ENCODE peak calls at places on chromosomes 16 and 17, in eight cellular contexts. N, K, F, I, U, B, X and P are unnamed samples.

GRCh38 chr17:83136156-83136555 is 56.7 kb downstream of the METRNL start:
- DNase-seq in I (no peak), U (no peak), F (no peak), B (peak; percentile 25), K (peak; percentile 72), X (no peak), N (no peak), P (no peak)

GRCh38 chr17:73256220-73256619 is 5.5 kb downstream of the CPSF4L start:
- DNase-seq in I (no peak), X (no peak), F (no peak), B (no peak), K (no peak), N (no peak), U (no peak), P (no peak)

GRCh38 chr17:39196820-39197331 is 593 bp downstream of the CACNB1 start:
- DNase-seq in U (no peak), B (no peak), I (no peak), F (peak; percentile 46), X (peak; percentile 28), K (no peak), N (no peak), P (no peak)

GRCh38 chr17:7014995-7015586 is 2.7 kb downstream of the RNASEK start:
- DNase-seq in X (no peak), B (no peak), I (no peak), K (no peak), U (peak; percentile 75), N (no peak), F (no peak), P (no peak)

GRCh38 chr17:56358651-56359050 is 205.4 kb downstream of the ANKFN1 start:
- DNase-seq in F (no peak), X (no peak), U (no peak), N (no peak), I (no peak), K (no peak), B (no peak), P (no peak)

GRCh38 chr16:5058476-5058875 is 7.3 kb downstream of the C16orf89 start:
- DNase-seq in K (no peak), F (no peak), N (no peak), B (no peak), U (no peak), X (no peak), I (no peak), P (no peak)

GRCh38 chr17:45294506-45294905 is 22.3 kb downstream of the MAP3K14 start:
- DNase-seq in K (no peak), U (no peak), X (no peak), I (peak; percentile 58), N (peak; percentile 20), B (no peak), F (no peak), P (no peak)

GRCh38 chr17:63446981-63447687 is 1.0 kb upstream of the CYB561 start:
- DNase-seq in F (no peak), X (peak; percentile 59), I (peak; percentile 51), K (peak; percentile 91), U (peak; percentile 39), B (no peak), N (no peak), P (no peak)

GRCh38 chr16:75420987-75421819 is 12.1 kb downstream of the CFDP1 start:
- DNase-seq in N (peak; percentile 85), X (peak; percentile 86), I (peak; percentile 54), B (peak; percentile 84), K (peak; percentile 93), F (peak; percentile 73), U (peak; percentile 32), P (no peak)

GRCh38 chr17:2400474-2400866 is 390 bp downstream of the MNT start:
- DNase-seq in K (no peak), F (peak; percentile 56), B (peak; percentile 83), X (peak; percentile 64), I (peak; percentile 74), U (peak; percentile 62), N (peak; percentile 48), P (no peak)

DNA sequence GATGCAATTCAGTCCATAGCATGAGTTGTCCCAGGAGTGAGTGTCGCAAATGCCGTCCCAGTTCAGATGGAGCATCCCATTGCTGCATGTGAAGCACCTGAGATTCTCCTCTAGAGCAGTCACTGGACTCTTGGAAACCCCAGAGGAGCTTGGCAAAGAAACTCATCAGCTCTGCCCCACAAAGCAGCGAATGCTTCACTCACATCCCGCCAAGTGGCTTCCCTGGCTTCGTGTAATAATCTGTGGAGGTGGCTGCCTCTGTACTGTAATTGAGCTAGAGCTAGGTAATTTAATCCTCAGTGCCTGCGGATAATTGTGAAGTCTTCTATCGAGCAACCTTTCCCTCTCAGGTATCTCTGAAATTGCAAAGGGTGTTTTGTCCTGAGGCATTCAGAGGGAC is 107.1 kb downstream of the SNX29 start:
- DNase-seq in X (no peak), N (no peak), K (peak; percentile 50), U (no peak), I (no peak), B (peak; percentile 2), F (no peak), P (no peak)
- H3K4me3 ChIP-seq in X (no peak overlapping the region), N (no peak overlapping the region), K (no peak overlapping the region), U (no peak overlapping the region), I (no peak overlapping the region), B (no peak overlapping the region), F (no peak overlapping the region), P (no peak overlapping the region)

GRCh38 chr17:81390436-81391214 is 4.6 kb upstream of the BAHCC1 start:
- DNase-seq in B (no peak), N (no peak), K (no peak), I (no peak), U (no peak), X (no peak), F (peak; percentile 17), P (no peak)
- TF ChIP-seq CTCF in B (no peak), N (no peak), K (no peak), I (no peak), U (no peak), X (no peak), F (no peak), P (no peak)

GRCh38 chr16:27242868-27243590 is 25.5 kb downstream of the NSMCE1 start:
- DNase-seq in B (peak; percentile 73), X (no peak), K (peak; percentile 86), U (peak; percentile 45), N (no peak), I (no peak), F (peak; percentile 42), P (no peak)
- H3K4me3 ChIP-seq in B (peak overlapping the region; percentile 39), X (no peak overlapping the region), K (no peak overlapping the region), U (no peak overlapping the region), N (peak overlapping the region; percentile 46), I (no peak overlapping the region), F (no peak overlapping the region), P (no peak overlapping the region)

DNA sequence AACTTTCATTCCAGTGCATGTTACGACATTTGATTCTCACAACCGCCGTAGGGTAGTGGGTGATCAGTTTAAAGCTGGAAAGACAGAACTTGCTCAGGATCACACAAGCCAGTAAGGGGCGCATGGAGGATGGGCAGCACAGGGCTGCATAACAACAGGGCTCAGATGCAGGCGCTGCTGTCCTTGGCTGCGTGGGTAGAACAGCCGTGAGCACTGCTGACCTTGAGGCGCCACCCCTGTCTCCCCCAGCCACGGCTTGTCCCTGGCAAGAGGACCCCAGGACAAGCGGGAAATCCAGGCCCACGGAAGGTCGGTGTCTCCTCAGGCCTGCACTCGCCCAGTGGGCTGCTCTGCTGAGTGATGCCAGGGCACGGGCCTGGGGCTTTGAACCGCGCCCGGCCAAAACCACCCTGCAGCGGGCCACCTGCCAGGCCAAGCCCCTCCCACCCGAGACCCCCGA is 84.7 kb downstream of the LMF1 start:
- DNase-seq in F (no peak), I (peak; percentile 12), U (no peak), K (no peak), N (no peak), X (no peak), B (peak; percentile 60), P (no peak)
- TF ChIP-seq CTCF in F (no peak), I (no peak), U (no peak), K (no peak), N (no peak), X (no peak), B (no peak), P (no peak)

DNA sequence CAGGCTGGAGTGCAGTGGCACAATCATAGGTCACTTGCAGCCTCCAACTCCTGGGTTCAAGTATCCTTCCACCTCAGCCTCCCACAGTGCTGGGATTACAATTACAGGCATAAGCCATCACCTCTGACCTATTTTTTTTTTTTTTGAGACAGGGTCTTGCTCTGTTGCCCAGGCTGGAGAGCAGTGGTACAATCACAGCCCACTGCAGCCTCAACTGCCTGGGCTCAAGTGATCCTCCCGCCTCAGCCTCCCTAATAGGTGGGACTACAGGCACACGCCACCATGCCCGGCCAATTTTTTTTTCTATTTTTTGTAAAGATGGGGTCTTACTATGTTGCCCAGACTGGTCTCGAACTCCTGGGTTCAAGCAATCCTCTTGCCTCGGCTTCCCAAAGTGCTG is 5.6 kb upstream of the GGA2 start:
- DNase-seq in B (no peak), F (no peak), U (no peak), X (no peak), N (no peak), I (no peak), K (no peak), P (no peak)
- H3K4me3 ChIP-seq in B (no peak overlapping the region), F (no peak overlapping the region), U (no peak overlapping the region), X (no peak overlapping the region), N (no peak overlapping the region), I (no peak overlapping the region), K (no peak overlapping the region), P (no peak overlapping the region)